ENCODE peak calls at places on chromosome 13, in nine cellular contexts. A, W, R, U, H, I, B, N and T are unnamed samples.
A peak's percentile ranks its signal among the peaks of the same experiment; 100 is the strongest.

GRCh38 chr13:113053376-113053775 is 52.2 kb upstream of the F7 start:
- DNase-seq in N (no peak), B (no peak), W (no peak), A (no peak), H (no peak), I (no peak), U (no peak), R (peak; percentile 3), T (no peak)

GRCh38 chr13:84985860-84986259 is 813.4 kb downstream of the SLITRK6 start:
- DNase-seq in N (no peak), H (no peak), U (no peak), A (no peak), I (no peak), B (no peak), R (no peak), W (no peak), T (no peak)

GRCh38 chr13:49308104-49308875 is 60.6 kb downstream of the CDADC1 start:
- DNase-seq in N (peak; percentile 91), A (no peak), U (peak; percentile 85), W (no peak), I (peak; percentile 95), R (peak; percentile 71), B (peak; percentile 66), H (peak; percentile 86), T (no peak)

GRCh38 chr13:54162069-54162468 is 1133.5 kb downstream of the OLFM4 start:
- DNase-seq in W (no peak), U (no peak), N (no peak), A (no peak), B (no peak), I (no peak), R (no peak), H (no peak), T (no peak)

GRCh38 chr13:33184131-33184485 is 101.4 kb downstream of the STARD13 start:
- DNase-seq in R (no peak), B (no peak), U (no peak), H (no peak), I (no peak), W (no peak), A (no peak), N (no peak), T (no peak)

GRCh38 chr13:49667773-49668172 is 23.5 kb downstream of the EBPL start:
- DNase-seq in B (peak; percentile 44), I (no peak), N (no peak), U (no peak), H (no peak), W (no peak), A (no peak), R (no peak), T (no peak)

GRCh38 chr13:45207319-45207718 is 6.5 kb upstream of the KCTD4 start:
- DNase-seq in R (no peak), H (no peak), I (no peak), U (no peak), B (no peak), N (no peak), A (no peak), W (no peak), T (no peak)

GRCh38 chr13:105961438-105961837 is 574.0 kb downstream of the EFNB2 start:
- DNase-seq in W (no peak), N (no peak), B (no peak), R (no peak), U (no peak), A (peak; percentile 26), I (no peak), H (no peak), T (no peak)

GRCh38 chr13:82747948-82748347 is 1134.3 kb downstream of the SLITRK1 start:
- DNase-seq in R (no peak), N (no peak), U (no peak), B (peak; percentile 53), H (no peak), A (no peak), I (no peak), W (no peak), T (no peak)

GRCh38 chr13:97141564-97142005 is 80.5 kb upstream of the MBNL2 start:
- DNase-seq in W (peak; percentile 21), R (no peak), A (no peak), N (peak; percentile 63), B (peak; percentile 94), H (peak; percentile 56), U (no peak), I (peak; percentile 28), T (no peak)

GRCh38 chr13:42574435-42575311 is 721 bp downstream of the TNFSF11 start:
- DNase-seq in N (no peak), B (no peak), R (no peak), U (no peak), I (no peak), H (no peak), W (peak; percentile 28), A (no peak), T (peak; percentile 28)

GRCh38 chr13:24292476-24292875 is 16.9 kb upstream of the C1QTNF9 start:
- DNase-seq in W (no peak), B (no peak), A (no peak), R (no peak), H (peak; percentile 25), U (no peak), I (no peak), N (no peak), T (no peak)

GRCh38 chr13:49998714-49999624 is 2.1 kb downstream of the TRIM13 start:
- DNase-seq in U (no peak), H (no peak), R (no peak), B (no peak), W (no peak), A (no peak), N (no peak), I (no peak), T (no peak)

GRCh38 chr13:102839462-102839861 is 6.4 kb upstream of the ERCC5 start:
- DNase-seq in R (no peak), B (peak; percentile 25), A (no peak), W (no peak), H (no peak), I (no peak), N (no peak), U (no peak), T (no peak)

GRCh38 chr13:32938907-32939306 is 77.3 kb upstream of the KL start:
- DNase-seq in W (no peak), N (no peak), H (no peak), R (no peak), A (no peak), U (no peak), B (peak; percentile 61), I (no peak), T (no peak)

GRCh38 chr13:33575378-33575777 is 242.6 kb upstream of the RFC3 start:
- DNase-seq in A (no peak), R (no peak), H (no peak), U (no peak), W (no peak), N (no peak), B (no peak), I (no peak), T (no peak)

GRCh38 chr13:41061914-41062837 is 867 bp downstream of the WBP4 start:
- DNase-seq in R (no peak), N (no peak), B (peak; percentile 64), W (no peak), U (no peak), H (no peak), A (no peak), I (no peak), T (no peak)

GRCh38 chr13:110438211-110438610 is 123.3 kb downstream of the RAB20 start:
- DNase-seq in N (no peak), A (no peak), H (no peak), W (no peak), B (no peak), R (no peak), U (no peak), I (no peak), T (no peak)

GRCh38 chr13:110443633-110444225 is 117.8 kb downstream of the RAB20 start:
- DNase-seq in R (no peak), H (no peak), A (no peak), U (no peak), N (no peak), W (no peak), B (no peak), I (peak; percentile 47), T (no peak)

GRCh38 chr13:110442946-110443632 is 118.4 kb downstream of the RAB20 start:
- DNase-seq in B (peak; percentile 75), A (no peak), H (no peak), U (no peak), N (no peak), I (no peak), W (no peak), R (no peak), T (no peak)

GRCh38 chr13:110438776-110439175 is 122.7 kb downstream of the RAB20 start:
- DNase-seq in I (no peak), W (no peak), B (no peak), U (no peak), A (no peak), H (no peak), R (no peak), N (no peak), T (no peak)

GRCh38 chr13:110440946-110441731 is 120.4 kb downstream of the RAB20 start:
- DNase-seq in A (no peak), R (no peak), B (no peak), N (no peak), U (no peak), H (no peak), I (no peak), W (no peak), T (no peak)
- H3K36me3 ChIP-seq in A (no peaks in the 10 kb centered on the region), R (peaks cover 57% of the 10 kb centered on the region), B (peaks cover 76% of the 10 kb centered on the region), N (no peaks in the 10 kb centered on the region), U (peaks cover 40% of the 10 kb centered on the region), H (peaks cover 70% of the 10 kb centered on the region), I (no peaks in the 10 kb centered on the region), W (no peaks in the 10 kb centered on the region), T (no peaks in the 10 kb centered on the region)

GRCh38 chr13:44058586-44059238 is 179.0 kb downstream of the LACC1 start:
- DNase-seq in W (no peak), U (no peak), B (no peak), A (no peak), H (no peak), R (no peak), N (no peak), I (no peak), T (no peak)
- H3K27ac ChIP-seq in W (no peak overlapping the region), U (no peak overlapping the region), B (no peak overlapping the region), A (no peak overlapping the region), H (no peak overlapping the region), R (no peak overlapping the region), N (peak overlapping the region; percentile 24), I (no peak overlapping the region), T (no peak overlapping the region)

DNA sequence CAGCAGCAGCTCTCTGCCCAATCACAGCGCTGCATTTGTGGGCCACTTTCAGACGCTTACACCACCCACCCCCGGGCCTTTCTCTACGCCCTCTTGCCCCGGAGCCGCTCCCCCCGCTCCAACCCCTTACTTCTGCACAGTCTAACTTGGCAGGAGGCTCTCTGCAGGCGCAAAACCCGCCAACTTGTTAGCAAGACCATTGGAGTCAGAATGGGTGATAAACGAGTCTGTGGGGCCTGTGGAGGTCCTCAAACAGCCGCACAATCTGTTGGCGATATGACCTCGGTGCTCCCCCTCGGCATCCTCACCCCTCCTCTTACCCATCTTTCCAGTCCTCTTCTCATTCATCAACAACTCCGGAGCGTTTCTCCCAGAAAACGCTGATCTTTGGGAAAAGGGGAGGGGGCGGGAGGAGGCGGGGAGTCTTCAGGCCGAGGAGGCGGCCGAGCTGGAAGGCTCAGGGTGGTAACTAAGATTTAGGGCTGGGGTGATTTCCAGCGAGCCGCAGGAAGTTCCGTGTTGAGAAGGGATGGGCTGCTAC is 4.2 kb downstream of the SOX21 start:
- DNase-seq in N (no peak), U (no peak), B (no peak), W (no peak), R (no peak), I (no peak), A (no peak), H (no peak), T (no peak)
- H3K9me3 ChIP-seq in N (no peaks in the 10 kb centered on the region), U (no peaks in the 10 kb centered on the region), B (peaks cover 14% of the 10 kb centered on the region), W (no peaks in the 10 kb centered on the region), R (no peaks in the 10 kb centered on the region), I (no peaks in the 10 kb centered on the region), A (no peaks in the 10 kb centered on the region), H (no peaks in the 10 kb centered on the region), T (no peaks in the 10 kb centered on the region)

GRCh38 chr13:51423766-51424165 is 29.1 kb downstream of the INTS6 start:
- DNase-seq in I (no peak), N (no peak), H (no peak), U (no peak), B (no peak), R (no peak), A (no peak), W (no peak), T (no peak)
- H3K36me3 ChIP-seq in I (no peaks in the 10 kb centered on the region), N (no peaks in the 10 kb centered on the region), H (peaks cover 25% of the 10 kb centered on the region), U (peaks cover 3% of the 10 kb centered on the region), B (peaks cover 8% of the 10 kb centered on the region), R (no peaks in the 10 kb centered on the region), A (peaks cover 33% of the 10 kb centered on the region), W (peaks cover 8% of the 10 kb centered on the region), T (no peaks in the 10 kb centered on the region)